ENCODE peak calls at places on chromosomes 5 and 9, in four cellular contexts. W, B, C and D are unnamed samples.

GRCh38 chr9:89755835-89756234 is 151.0 kb downstream of the GADD45G start:
- DNase-seq in W (no peak), B (peak), C (peak), D (no peak)

GRCh38 chr9:35831040-35831439 is 2.0 kb downstream of the TMEM8B start:
- DNase-seq in W (no peak), B (no peak), C (no peak), D (no peak)

GRCh38 chr9:115882911-115883310 is 270.7 kb upstream of the PAPPA start:
- DNase-seq in W (no peak), B (no peak), C (no peak), D (no peak)

GRCh38 chr5:15183520-15183919 is 311.9 kb upstream of the ANKH start:
- DNase-seq in W (no peak), B (peak), C (no peak), D (no peak)

GRCh38 chr5:32202394-32202793 is 28.3 kb upstream of the GOLPH3 start:
- DNase-seq in W (no peak), B (no peak), C (peak), D (no peak)

GRCh38 chr5:148620696-148621095 is 33.6 kb downstream of the HTR4 start:
- DNase-seq in W (no peak), B (no peak), C (no peak), D (peak)

GRCh38 chr5:154850255-154851062 is at the start of gene FAXDC2:
- DNase-seq in W (peak), B (no peak), C (peak), D (no peak)

GRCh38 chr5:95285406-95285761 is 490 bp upstream of the MCTP1 start:
- DNase-seq in W (no peak), B (peak), C (peak), D (no peak)

GRCh38 chr5:39197556-39197955 is 21.8 kb downstream of the FYB1 start:
- DNase-seq in W (no peak), B (no peak), C (no peak), D (no peak)
- TF ChIP-seq CTCF in W (no peak), B (no peak), C (no peak), D (no peak)

GRCh38 chr5:134111741-134112647 is 2.5 kb upstream of the TCF7 start:
- DNase-seq in W (no peak), B (no peak), C (no peak), D (no peak)

GRCh38 chr5:134112726-134113571 is 1.5 kb upstream of the TCF7 start:
- DNase-seq in W (no peak), B (no peak), C (no peak), D (no peak)

GRCh38 chr5:134113908-134114875 is at the start of gene TCF7:
- DNase-seq in W (peak), B (peak), C (peak), D (peak)

GRCh38 chr5:134114886-134115805 is 665 bp downstream of the TCF7 start:
- DNase-seq in W (peak), B (no peak), C (no peak), D (peak)

GRCh38 chr5:134113572-134113907 is 941 bp upstream of the TCF7 start:
- DNase-seq in W (no peak), B (no peak), C (no peak), D (no peak)
- TF ChIP-seq EZH2 in W (peak), B (no peak), C (no peak), D (no peak)

DNA sequence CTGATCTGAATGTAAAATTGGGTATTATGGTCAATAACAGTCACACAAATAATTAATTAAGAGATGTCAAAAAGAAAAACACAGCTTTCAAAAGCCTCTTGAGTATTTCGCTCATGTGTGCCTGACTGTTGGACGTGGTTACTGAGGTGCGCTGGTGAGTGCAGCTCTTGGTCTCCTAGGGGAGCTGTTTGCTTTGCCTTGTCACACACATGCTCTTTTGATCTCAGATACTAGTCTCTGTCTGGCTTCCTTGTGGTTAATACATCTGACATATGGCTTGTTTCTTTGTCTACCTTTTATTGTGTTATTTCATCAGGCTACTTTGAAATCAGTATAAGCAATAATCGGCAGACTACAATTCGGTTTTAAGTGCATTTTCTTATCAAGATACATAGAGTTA is 51.5 kb downstream of the PCSK1 start:
- DNase-seq in W (no peak), B (no peak), C (no peak), D (no peak)
- TF ChIP-seq CTCF in W (peak), B (peak), C (no peak), D (no peak)

GRCh38 chr5:73288803-73289720 is 116.1 kb downstream of the TMEM174 start:
- DNase-seq in W (no peak), B (no peak), C (no peak), D (no peak)
- TF ChIP-seq EZH2 in W (no peak), B (no peak), C (no peak), D (no peak)

GRCh38 chr5:115389799-115390382 is 93.4 kb upstream of the CCDC112 start:
- DNase-seq in W (peak), B (no peak), C (no peak), D (no peak)
- TF ChIP-seq CTCF in W (peak), B (peak), C (no peak), D (peak)